ENCODE peak calls at places on chromosome 6, in six cellular contexts. H is left ventricle myocardium inferior, E is stomach, P is DND-41, T is endodermal cell, N is mesendoderm. A is an unnamed sample.

GRCh38 chr6:154274175-154274574 is 82.4 kb downstream of the IPCEF1 start:
- DNase-seq in H (no peak), E (no peak), P (no peak), T (no peak), N (no peak), A (no peak)

GRCh38 chr6:147222160-147222838 is 18.1 kb downstream of the STXBP5 start:
- DNase-seq in H (no peak), E (no peak), P (no peak), T (peak; percentile 53), N (peak; percentile 48), A (no peak)

GRCh38 chr6:110547266-110547964 is 71.0 kb upstream of the SLC22A16 start:
- DNase-seq in H (no peak), E (no peak), P (no peak), T (no peak), N (peak; percentile 75), A (no peak)

GRCh38 chr6:90285611-90286381 is 10.8 kb downstream of the BACH2 start:
- DNase-seq in H (peak; percentile 82), E (peak; percentile 69), P (no peak), T (peak; percentile 89), N (peak; percentile 93), A (peak; percentile 89)

GRCh38 chr6:119848706-119849105 is 499.1 kb upstream of the MAN1A1 start:
- DNase-seq in H (no peak), E (no peak), P (no peak), T (no peak), N (no peak), A (peak; percentile 1)

GRCh38 chr6:27970444-27970843 is 13.4 kb downstream of the OR2B6 start:
- DNase-seq in H (no peak), E (no peak), P (no peak), T (no peak), N (no peak), A (no peak)

GRCh38 chr6:75098709-75099108 is 107.1 kb downstream of the COL12A1 start:
- DNase-seq in H (peak; percentile 53), E (peak; percentile 26), P (no peak), T (no peak), N (peak; percentile 8), A (peak; percentile 85)

GRCh38 chr6:27890351-27891299 is 21.6 kb downstream of the OR2B2 start:
- DNase-seq in H (no peak), E (peak; percentile 71), P (peak; percentile 92), T (peak; percentile 94), N (peak; percentile 98), A (peak; percentile 47)

GRCh38 chr6:15770347-15771143 is 107.7 kb upstream of the DTNBP1 start:
- DNase-seq in H (no peak), E (no peak), P (no peak), T (peak; percentile 45), N (peak; percentile 14), A (no peak)

GRCh38 chr6:136059308-136059707 is 190.8 kb downstream of the MTFR2 start:
- DNase-seq in H (peak; percentile 39), E (no peak), P (no peak), T (no peak), N (no peak), A (peak; percentile 15)

GRCh38 chr6:100892693-100893092 is 11.6 kb upstream of the ASCC3 start:
- DNase-seq in H (no peak), E (no peak), P (no peak), T (peak; percentile 65), N (peak; percentile 43), A (no peak)

GRCh38 chr6:44496705-44497369 is 109.3 kb downstream of the CDC5L start:
- DNase-seq in H (no peak), E (no peak), P (no peak), T (no peak), N (no peak), A (no peak)

DNA sequence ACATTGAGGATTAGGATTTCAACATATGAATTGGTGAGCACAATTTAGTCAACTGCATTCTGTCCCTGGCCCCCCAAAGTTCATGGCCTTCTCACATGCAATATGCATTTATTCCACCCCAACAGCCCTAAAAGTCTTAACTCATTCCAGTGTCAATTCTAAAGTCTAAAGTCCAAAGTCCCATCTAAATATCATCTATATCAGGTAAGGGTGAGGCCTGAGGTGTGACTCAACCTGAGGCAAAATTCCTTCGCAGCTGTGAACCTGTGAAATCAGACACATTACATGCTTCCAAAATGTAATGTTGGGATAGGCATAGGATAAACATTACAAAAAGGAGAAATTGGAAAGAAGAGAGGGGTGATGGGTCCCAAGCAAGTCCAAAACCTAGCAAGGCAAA is 27.8 kb downstream of the CLIC5 start:
- DNase-seq in H (no peak), E (no peak), P (no peak), T (no peak), N (no peak), A (no peak)
- H3K4me1 ChIP-seq in H (peaks cover 100% of the 10 kb centered on the region), E (peaks cover 3% of the 10 kb centered on the region), P (no peaks in the 10 kb centered on the region), T (peaks cover 6% of the 10 kb centered on the region), N (no peaks in the 10 kb centered on the region), A (peaks cover 21% of the 10 kb centered on the region)

GRCh38 chr6:134196568-134197301 is 121.2 kb downstream of the SGK1 start:
- DNase-seq in H (no peak), E (no peak), P (no peak), T (no peak), N (no peak), A (no peak)

GRCh38 chr6:134195985-134196384 is 121.9 kb downstream of the SGK1 start:
- DNase-seq in H (no peak), E (no peak), P (no peak), T (no peak), N (no peak), A (no peak)

GRCh38 chr6:134198093-134198492 is 119.8 kb downstream of the SGK1 start:
- DNase-seq in H (no peak), E (no peak), P (no peak), T (no peak), N (no peak), A (no peak)

GRCh38 chr6:134193536-134194521 is 124.1 kb downstream of the SGK1 start:
- DNase-seq in H (no peak), E (no peak), P (no peak), T (no peak), N (no peak), A (no peak)

GRCh38 chr6:134195164-134195906 is 122.6 kb downstream of the SGK1 start:
- DNase-seq in H (no peak), E (no peak), P (no peak), T (no peak), N (no peak), A (no peak)
- H3K4me3 ChIP-seq in H (no peak overlapping the region), E (no peak overlapping the region), P (no peak overlapping the region), T (no peak overlapping the region), N (no peak overlapping the region), A (no peak overlapping the region)

DNA sequence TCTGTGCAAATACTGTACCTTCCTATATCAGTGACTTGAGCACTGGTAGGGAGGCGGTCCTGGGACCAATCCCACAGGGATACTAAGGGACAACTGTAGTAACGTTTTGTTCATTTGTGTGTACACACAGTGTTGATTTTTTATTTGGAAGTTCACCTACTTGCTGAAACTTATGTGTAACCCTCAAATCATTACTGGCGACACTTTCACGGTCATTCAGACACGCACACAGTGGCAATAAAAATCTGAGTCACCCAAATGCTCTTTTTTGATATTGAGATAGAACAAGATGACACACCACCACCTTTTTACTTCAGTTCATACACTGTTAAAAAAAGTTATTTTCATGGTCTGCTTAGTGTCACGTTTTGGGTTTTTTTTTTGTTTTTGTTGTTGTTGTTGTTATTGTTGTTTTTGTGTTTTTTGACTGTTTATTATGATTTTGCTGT is 79.8 kb downstream of the QKI start:
- DNase-seq in H (no peak), E (no peak), P (no peak), T (no peak), N (no peak), A (no peak)
- H3K27ac ChIP-seq in H (no peak overlapping the region), E (no peak overlapping the region), P (no peak overlapping the region), T (no peak overlapping the region), N (no peak overlapping the region), A (no peak overlapping the region)

GRCh38 chr6:143742955-143743255 is 65.1 kb downstream of the PHACTR2 start:
- DNase-seq in H (no peak), E (no peak), P (no peak), T (no peak), N (no peak), A (no peak)

GRCh38 chr6:143743256-143744166 is 65.7 kb downstream of the PHACTR2 start:
- DNase-seq in H (peak; percentile 48), E (no peak), P (no peak), T (no peak), N (peak; percentile 39), A (peak; percentile 65)

GRCh38 chr6:143745160-143746133 is 67.7 kb downstream of the PHACTR2 start:
- DNase-seq in H (no peak), E (peak; percentile 57), P (no peak), T (peak; percentile 78), N (peak; percentile 96), A (peak; percentile 89)

GRCh38 chr6:143746202-143747119 is 68.7 kb downstream of the PHACTR2 start:
- DNase-seq in H (no peak), E (no peak), P (no peak), T (peak; percentile 91), N (peak; percentile 47), A (peak; percentile 80)

GRCh38 chr6:143744593-143745151 is 66.9 kb downstream of the PHACTR2 start:
- DNase-seq in H (no peak), E (peak; percentile 40), P (no peak), T (peak; percentile 63), N (peak; percentile 37), A (no peak)
- H3K4me1 ChIP-seq in H (peaks cover 71% of the 10 kb centered on the region), E (peaks cover 86% of the 10 kb centered on the region), P (no peaks in the 10 kb centered on the region), T (peaks cover 43% of the 10 kb centered on the region), N (peaks cover 31% of the 10 kb centered on the region), A (peaks cover 73% of the 10 kb centered on the region)

DNA sequence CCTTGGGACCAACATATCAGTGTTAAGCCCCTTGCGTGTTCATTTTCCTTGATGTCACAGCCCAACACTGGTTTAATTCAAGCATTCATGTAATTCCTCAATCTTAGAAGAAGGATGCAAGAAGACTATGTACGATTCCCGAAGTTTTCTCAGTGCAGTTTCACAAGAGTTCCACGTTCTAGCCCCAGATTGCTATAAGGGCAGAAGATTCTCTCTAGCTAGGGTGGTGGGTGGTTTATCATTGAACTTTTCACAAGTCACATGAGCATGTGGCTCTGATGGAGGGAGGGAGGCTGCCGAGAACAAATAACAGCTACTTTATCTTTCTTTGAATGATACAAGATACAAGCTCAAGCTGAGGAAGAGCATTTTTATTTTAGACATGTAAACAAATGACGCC is 71.9 kb upstream of the NHSL1 start:
- DNase-seq in H (no peak), E (no peak), P (no peak), T (no peak), N (no peak), A (no peak)
- H3K4me3 ChIP-seq in H (peak overlapping the region; percentile 67), E (peak overlapping the region; percentile 41), P (no peak overlapping the region), T (peak overlapping the region; percentile 82), N (no peak overlapping the region), A (no peak overlapping the region)

GRCh38 chr6:125748534-125749111 is 809 bp upstream of the HEY2 start:
- DNase-seq in H (no peak), E (no peak), P (no peak), T (no peak), N (peak; percentile 60), A (no peak)
- H3K27ac ChIP-seq in H (peak overlapping the region; percentile 95), E (peak overlapping the region; percentile 42), P (no peak overlapping the region), T (no peak overlapping the region), N (no peak overlapping the region), A (peak overlapping the region; percentile 91)